ENCODE peak calls at places on chromosomes 5 and 9, in eight cellular contexts. One of them, this sample, is unnamed.

GRCh38 chr5:171907731-171908343 is 98.6 kb downstream of the FBXW11 start:
- DNase-seq in colonic mucosa: peak
- DNase-seq in kidney: no peak
- DNase-seq in A549: peak
- DNase-seq in tibial nerve: no peak
- DNase-seq in ascending aorta: no peak
- DNase-seq in upper lobe of right lung: no peak
- DNase-seq in mesendoderm: peak
- DNase-seq in this sample: no peak

GRCh38 chr5:176994460-176995121 is 12.0 kb downstream of the UIMC1 start:
- DNase-seq in colonic mucosa: no peak
- DNase-seq in tibial nerve: no peak
- DNase-seq in mesendoderm: peak
- DNase-seq in kidney: no peak
- DNase-seq in upper lobe of right lung: peak
- DNase-seq in A549: peak
- DNase-seq in ascending aorta: peak
- DNase-seq in this sample: peak

GRCh38 chr9:100690438-100690837 is 112.6 kb downstream of the CAVIN4 start:
- DNase-seq in kidney: no peak
- DNase-seq in ascending aorta: no peak
- DNase-seq in upper lobe of right lung: no peak
- DNase-seq in tibial nerve: no peak
- DNase-seq in A549: no peak
- DNase-seq in colonic mucosa: no peak
- DNase-seq in mesendoderm: no peak
- DNase-seq in this sample: no peak

GRCh38 chr5:176619203-176619568 is 9.2 kb upstream of the GPRIN1 start:
- DNase-seq in ascending aorta: no peak
- DNase-seq in A549: peak
- DNase-seq in upper lobe of right lung: peak
- DNase-seq in colonic mucosa: peak
- DNase-seq in tibial nerve: no peak
- DNase-seq in mesendoderm: peak
- DNase-seq in kidney: peak
- DNase-seq in this sample: no peak

GRCh38 chr9:22343218-22343611 is 103.4 kb upstream of the DMRTA1 start:
- DNase-seq in tibial nerve: no peak
- DNase-seq in A549: no peak
- DNase-seq in mesendoderm: no peak
- DNase-seq in colonic mucosa: no peak
- DNase-seq in upper lobe of right lung: no peak
- DNase-seq in ascending aorta: no peak
- DNase-seq in kidney: no peak
- DNase-seq in this sample: no peak

GRCh38 chr5:40736103-40736875 is 19.5 kb downstream of the TTC33 start:
- DNase-seq in upper lobe of right lung: no peak
- DNase-seq in ascending aorta: no peak
- DNase-seq in tibial nerve: no peak
- DNase-seq in kidney: no peak
- DNase-seq in colonic mucosa: no peak
- DNase-seq in mesendoderm: peak
- DNase-seq in A549: peak
- DNase-seq in this sample: no peak

GRCh38 chr9:125549465-125550215 is 157.4 kb downstream of the MAPKAP1 start:
- DNase-seq in tibial nerve: no peak
- DNase-seq in upper lobe of right lung: no peak
- DNase-seq in kidney: no peak
- DNase-seq in mesendoderm: no peak
- DNase-seq in ascending aorta: no peak
- DNase-seq in A549: no peak
- DNase-seq in colonic mucosa: peak
- DNase-seq in this sample: peak

GRCh38 chr5:95317687-95318086 is 32.8 kb upstream of the MCTP1 start:
- DNase-seq in upper lobe of right lung: no peak
- DNase-seq in tibial nerve: no peak
- DNase-seq in ascending aorta: no peak
- DNase-seq in A549: no peak
- DNase-seq in colonic mucosa: no peak
- DNase-seq in kidney: no peak
- DNase-seq in mesendoderm: no peak
- DNase-seq in this sample: no peak

GRCh38 chr9:92654481-92655301 is 15.2 kb downstream of the IPPK start:
- DNase-seq in A549: no peak
- DNase-seq in upper lobe of right lung: no peak
- DNase-seq in ascending aorta: no peak
- DNase-seq in mesendoderm: no peak
- DNase-seq in colonic mucosa: no peak
- DNase-seq in tibial nerve: peak
- DNase-seq in kidney: no peak
- DNase-seq in this sample: no peak

GRCh38 chr5:9927106-9927505 is 297.0 kb upstream of the TAS2R1 start:
- DNase-seq in tibial nerve: no peak
- DNase-seq in A549: no peak
- DNase-seq in colonic mucosa: no peak
- DNase-seq in mesendoderm: peak
- DNase-seq in ascending aorta: no peak
- DNase-seq in upper lobe of right lung: no peak
- DNase-seq in kidney: no peak
- DNase-seq in this sample: no peak

GRCh38 chr9:124257070-124257864 is 482 bp upstream of the NEK6 start:
- DNase-seq in mesendoderm: peak
- DNase-seq in A549: no peak
- DNase-seq in colonic mucosa: no peak
- DNase-seq in upper lobe of right lung: no peak
- DNase-seq in tibial nerve: no peak
- DNase-seq in ascending aorta: no peak
- DNase-seq in kidney: peak
- DNase-seq in this sample: no peak

GRCh38 chr5:35890021-35890740 is 33.5 kb downstream of the IL7R start:
- DNase-seq in upper lobe of right lung: no peak
- DNase-seq in A549: no peak
- DNase-seq in colonic mucosa: no peak
- DNase-seq in tibial nerve: no peak
- DNase-seq in mesendoderm: no peak
- DNase-seq in kidney: no peak
- DNase-seq in ascending aorta: no peak
- DNase-seq in this sample: no peak

GRCh38 chr5:53944981-53945380 is 365.4 kb downstream of the ARL15 start:
- DNase-seq in upper lobe of right lung: no peak
- DNase-seq in kidney: no peak
- DNase-seq in colonic mucosa: no peak
- DNase-seq in A549: peak
- DNase-seq in tibial nerve: no peak
- DNase-seq in ascending aorta: no peak
- DNase-seq in mesendoderm: peak
- DNase-seq in this sample: no peak

GRCh38 chr5:132095077-132095744 is 21.6 kb downstream of the CSF2 start:
- DNase-seq in colonic mucosa: no peak
- DNase-seq in A549: no peak
- DNase-seq in mesendoderm: no peak
- DNase-seq in tibial nerve: no peak
- DNase-seq in upper lobe of right lung: no peak
- DNase-seq in kidney: no peak
- DNase-seq in ascending aorta: no peak
- DNase-seq in this sample: peak

GRCh38 chr5:35183243-35183955 is 46.9 kb downstream of the PRLR start:
- DNase-seq in tibial nerve: peak
- DNase-seq in kidney: peak
- DNase-seq in ascending aorta: no peak
- DNase-seq in mesendoderm: peak
- DNase-seq in upper lobe of right lung: no peak
- DNase-seq in colonic mucosa: peak
- DNase-seq in A549: peak
- DNase-seq in this sample: no peak

GRCh38 chr9:15268796-15269195 is 38.2 kb downstream of the TTC39B start:
- DNase-seq in tibial nerve: no peak
- DNase-seq in kidney: no peak
- DNase-seq in colonic mucosa: no peak
- DNase-seq in A549: no peak
- DNase-seq in upper lobe of right lung: no peak
- DNase-seq in mesendoderm: no peak
- DNase-seq in ascending aorta: no peak
- DNase-seq in this sample: no peak

GRCh38 chr5:107713228-107713627 is 42.5 kb upstream of the EFNA5 start:
- DNase-seq in upper lobe of right lung: no peak
- DNase-seq in kidney: no peak
- DNase-seq in tibial nerve: no peak
- DNase-seq in colonic mucosa: no peak
- DNase-seq in mesendoderm: no peak
- DNase-seq in A549: no peak
- DNase-seq in ascending aorta: no peak
- DNase-seq in this sample: no peak

GRCh38 chr9:136823136-136824046 is 15.6 kb downstream of the RABL6 start:
- DNase-seq in colonic mucosa: no peak
- DNase-seq in tibial nerve: no peak
- DNase-seq in ascending aorta: no peak
- DNase-seq in A549: no peak
- DNase-seq in kidney: peak
- DNase-seq in upper lobe of right lung: no peak
- DNase-seq in mesendoderm: no peak
- DNase-seq in this sample: no peak

GRCh38 chr5:174920906-174921550 is 196.6 kb downstream of the MSX2 start:
- DNase-seq in kidney: no peak
- DNase-seq in upper lobe of right lung: no peak
- DNase-seq in ascending aorta: no peak
- DNase-seq in mesendoderm: no peak
- DNase-seq in colonic mucosa: no peak
- DNase-seq in A549: no peak
- DNase-seq in tibial nerve: no peak
- DNase-seq in this sample: no peak

GRCh38 chr5:59845733-59846132 is 47.8 kb downstream of the PDE4D start:
- DNase-seq in kidney: no peak
- DNase-seq in tibial nerve: no peak
- DNase-seq in A549: no peak
- DNase-seq in mesendoderm: no peak
- DNase-seq in upper lobe of right lung: no peak
- DNase-seq in colonic mucosa: no peak
- DNase-seq in ascending aorta: no peak
- DNase-seq in this sample: no peak

GRCh38 chr5:41213340-41213739 is at the start of gene C6:
- DNase-seq in tibial nerve: no peak
- DNase-seq in mesendoderm: no peak
- DNase-seq in upper lobe of right lung: no peak
- DNase-seq in colonic mucosa: no peak
- DNase-seq in kidney: no peak
- DNase-seq in ascending aorta: no peak
- DNase-seq in A549: no peak
- DNase-seq in this sample: no peak

GRCh38 chr9:20618361-20618799 is 3.9 kb downstream of the MLLT3 start:
- DNase-seq in kidney: no peak
- DNase-seq in colonic mucosa: peak
- DNase-seq in A549: peak
- DNase-seq in upper lobe of right lung: no peak
- DNase-seq in ascending aorta: no peak
- DNase-seq in mesendoderm: no peak
- DNase-seq in tibial nerve: no peak
- DNase-seq in this sample: no peak

GRCh38 chr5:145941096-145941676 is 4.8 kb downstream of the SH3RF2 start:
- DNase-seq in ascending aorta: no peak
- DNase-seq in tibial nerve: no peak
- DNase-seq in kidney: no peak
- DNase-seq in mesendoderm: no peak
- DNase-seq in A549: no peak
- DNase-seq in upper lobe of right lung: no peak
- DNase-seq in colonic mucosa: peak
- DNase-seq in this sample: no peak

GRCh38 chr5:36751881-36752280 is 124.7 kb upstream of the NIPBL start:
- DNase-seq in upper lobe of right lung: no peak
- DNase-seq in kidney: no peak
- DNase-seq in colonic mucosa: no peak
- DNase-seq in ascending aorta: no peak
- DNase-seq in A549: peak
- DNase-seq in tibial nerve: no peak
- DNase-seq in mesendoderm: peak
- DNase-seq in this sample: no peak

GRCh38 chr5:78009937-78010527 is 233.9 kb upstream of the TBCA start:
- DNase-seq in A549: no peak
- DNase-seq in colonic mucosa: no peak
- DNase-seq in kidney: no peak
- DNase-seq in mesendoderm: no peak
- DNase-seq in tibial nerve: no peak
- DNase-seq in upper lobe of right lung: no peak
- DNase-seq in ascending aorta: no peak
- DNase-seq in this sample: no peak

GRCh38 chr5:66361070-66361469 is 217.0 kb downstream of the SREK1 start:
- DNase-seq in A549: no peak
- DNase-seq in tibial nerve: no peak
- DNase-seq in upper lobe of right lung: no peak
- DNase-seq in colonic mucosa: no peak
- DNase-seq in kidney: no peak
- DNase-seq in mesendoderm: no peak
- DNase-seq in ascending aorta: no peak
- DNase-seq in this sample: no peak
- H3K4me3 ChIP-seq in A549: no peak
- H3K4me3 ChIP-seq in tibial nerve: no peak
- H3K4me3 ChIP-seq in upper lobe of right lung: no peak
- H3K4me3 ChIP-seq in colonic mucosa: no peak
- H3K4me3 ChIP-seq in kidney: no peak
- H3K4me3 ChIP-seq in mesendoderm: no peak
- H3K4me3 ChIP-seq in ascending aorta: no peak
- H3K4me3 ChIP-seq in this sample: no peak

GRCh38 chr9:3646226-3646625 is 120.4 kb upstream of the RFX3 start:
- DNase-seq in mesendoderm: no peak
- DNase-seq in upper lobe of right lung: no peak
- DNase-seq in ascending aorta: no peak
- DNase-seq in A549: no peak
- DNase-seq in colonic mucosa: no peak
- DNase-seq in tibial nerve: no peak
- DNase-seq in kidney: no peak
- DNase-seq in this sample: no peak
- H3K4me3 ChIP-seq in mesendoderm: no peak
- H3K4me3 ChIP-seq in upper lobe of right lung: no peak
- H3K4me3 ChIP-seq in ascending aorta: no peak
- H3K4me3 ChIP-seq in A549: no peak
- H3K4me3 ChIP-seq in colonic mucosa: no peak
- H3K4me3 ChIP-seq in tibial nerve: no peak
- H3K4me3 ChIP-seq in kidney: no peak
- H3K4me3 ChIP-seq in this sample: no peak

GRCh38 chr5:88691945-88692868 is 190.8 kb downstream of the MEF2C start:
- DNase-seq in tibial nerve: no peak
- DNase-seq in mesendoderm: peak
- DNase-seq in ascending aorta: no peak
- DNase-seq in upper lobe of right lung: no peak
- DNase-seq in kidney: peak
- DNase-seq in A549: no peak
- DNase-seq in colonic mucosa: no peak
- DNase-seq in this sample: no peak
- H3K4me3 ChIP-seq in tibial nerve: peak
- H3K4me3 ChIP-seq in mesendoderm: no peak
- H3K4me3 ChIP-seq in ascending aorta: peak
- H3K4me3 ChIP-seq in upper lobe of right lung: no peak
- H3K4me3 ChIP-seq in kidney: no peak
- H3K4me3 ChIP-seq in A549: no peak
- H3K4me3 ChIP-seq in colonic mucosa: no peak
- H3K4me3 ChIP-seq in this sample: no peak

DNA sequence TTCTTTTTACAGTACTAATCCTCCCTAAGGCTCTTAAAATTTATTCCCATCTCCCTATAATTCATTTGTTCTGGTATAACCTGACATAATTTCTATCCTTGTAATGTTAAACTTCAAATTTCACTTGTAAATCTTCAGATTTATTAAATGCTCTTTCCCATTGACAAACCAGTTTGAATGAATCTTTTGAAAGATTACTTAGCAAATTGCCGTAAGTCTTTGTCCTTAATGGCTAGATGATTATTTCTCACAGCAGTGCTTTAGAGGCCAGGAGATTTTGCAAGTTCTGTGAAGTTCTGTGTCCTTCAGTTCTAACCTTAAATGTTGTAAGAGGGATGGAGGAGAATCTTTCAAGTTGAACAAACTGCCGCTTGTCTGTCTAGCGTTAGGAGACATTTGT is 4.2 kb downstream of the SLC44A1 start:
- DNase-seq in A549: no peak
- DNase-seq in tibial nerve: no peak
- DNase-seq in kidney: no peak
- DNase-seq in colonic mucosa: no peak
- DNase-seq in mesendoderm: no peak
- DNase-seq in upper lobe of right lung: no peak
- DNase-seq in ascending aorta: no peak
- DNase-seq in this sample: no peak
- H3K4me3 ChIP-seq in A549: no peak
- H3K4me3 ChIP-seq in tibial nerve: no peak
- H3K4me3 ChIP-seq in kidney: no peak
- H3K4me3 ChIP-seq in colonic mucosa: no peak
- H3K4me3 ChIP-seq in mesendoderm: no peak
- H3K4me3 ChIP-seq in upper lobe of right lung: no peak
- H3K4me3 ChIP-seq in ascending aorta: no peak
- H3K4me3 ChIP-seq in this sample: no peak